ENCODE peak calls at places on chromosomes 4 and X, in ten cellular contexts. C is COLO829; M is cardiac muscle cell; L is H7; Y is Right ventricle myocardium superior; A is germinal center; E is H9; N is NCI-H1105 treated with DMSO at 0.1 percent for 48 hours; V is left ventricle myocardium superior; O is stimulated activated CD8-positive, alpha-beta memory T cell treated with anti-CD3 and anti-CD28 coated beads, Interleukin-7, amount 100 ng/mL, for 1 hour. G is an unnamed sample.

GRCh38 chrX:29434939-29435338 is 780.4 kb upstream of the MAGEB2 start:
- DNase-seq in C (no peak), M (no peak), L (no peak), Y (no peak), A (no peak), E (no peak), N (no peak), V (no peak), O (no peak), G (no peak)

GRCh38 chr4:112895785-112896184 is 153.7 kb upstream of the ANK2 start:
- DNase-seq in C (peak; percentile 42), M (no peak), L (no peak), Y (no peak), A (no peak), E (peak; percentile 53), N (no peak), V (no peak), O (no peak), G (no peak)

GRCh38 chr4:87060957-87061356 is 126.1 kb downstream of the AFF1 start:
- DNase-seq in C (peak; percentile 54), M (no peak), L (no peak), Y (no peak), A (no peak), E (no peak), N (no peak), V (no peak), O (no peak), G (no peak)

GRCh38 chrX:119190736-119191282 is 45.3 kb upstream of the PGRMC1 start:
- DNase-seq in C (no peak), M (no peak), L (no peak), Y (no peak), A (no peak), E (no peak), N (no peak), V (peak; percentile 23), O (no peak), G (no peak)

GRCh38 chr4:48271048-48271452 is 1.4 kb upstream of the TEC start:
- DNase-seq in C (no peak), M (no peak), L (no peak), Y (no peak), A (no peak), E (no peak), N (no peak), V (no peak), O (no peak), G (peak; percentile 61)

GRCh38 chrX:42432552-42432951 is 345.4 kb downstream of the PPP1R2C start:
- DNase-seq in C (no peak), M (no peak), L (no peak), Y (no peak), A (no peak), E (no peak), N (no peak), V (no peak), O (no peak), G (no peak)

GRCh38 chrX:150478496-150479492 is 89.6 kb upstream of the MTM1 start:
- DNase-seq in C (no peak), M (no peak), L (no peak), Y (no peak), A (no peak), E (no peak), N (no peak), V (no peak), O (no peak), G (peak; percentile 8)

GRCh38 chr4:187000281-187000680 is 276.6 kb upstream of the FAT1 start:
- DNase-seq in C (no peak), M (no peak), L (no peak), Y (no peak), A (no peak), E (no peak), N (no peak), V (no peak), O (no peak), G (no peak)

GRCh38 chr4:37631551-37631950 is 54.6 kb downstream of the RELL1 start:
- DNase-seq in C (no peak), M (no peak), L (no peak), Y (peak; percentile 74), A (no peak), E (no peak), N (no peak), V (peak; percentile 70), O (no peak), G (no peak)

GRCh38 chr4:121863787-121864186 is 6.5 kb downstream of the BBS7 start:
- DNase-seq in C (no peak), M (no peak), L (peak; percentile 4), Y (no peak), A (no peak), E (no peak), N (no peak), V (no peak), O (no peak), G (no peak)

GRCh38 chr4:186723207-186724047 is at the start of gene FAT1:
- DNase-seq in C (peak; percentile 65), M (peak; percentile 91), L (peak; percentile 91), Y (peak; percentile 75), A (no peak), E (peak; percentile 56), N (peak; percentile 36), V (peak; percentile 83), O (no peak), G (peak; percentile 32)

GRCh38 chr4:183256756-183257385 is 63.2 kb downstream of the CLDN22 start:
- DNase-seq in C (peak; percentile 68), M (peak; percentile 67), L (peak; percentile 76), Y (peak; percentile 66), A (peak; percentile 33), E (peak; percentile 65), N (no peak), V (peak; percentile 73), O (no peak), G (peak; percentile 36)

GRCh38 chr4:185381794-185382193 is 13.9 kb downstream of the LRP2BP start:
- DNase-seq in C (no peak), M (no peak), L (no peak), Y (no peak), A (no peak), E (no peak), N (no peak), V (no peak), O (no peak), G (no peak)

GRCh38 chr4:84631573-84631972 is 48.6 kb downstream of the CDS1 start:
- DNase-seq in C (no peak), M (no peak), L (no peak), Y (no peak), A (no peak), E (no peak), N (no peak), V (no peak), O (no peak), G (no peak)

GRCh38 chr4:186553717-186554116 is 1.6 kb downstream of the MTNR1A start:
- DNase-seq in C (no peak), M (peak; percentile 39), L (peak; percentile 62), Y (no peak), A (no peak), E (peak; percentile 56), N (no peak), V (no peak), O (no peak), G (no peak)

GRCh38 chr4:47065099-47065498 is 33.7 kb downstream of the GABRB1 start:
- DNase-seq in C (peak; percentile 54), M (no peak), L (no peak), Y (no peak), A (no peak), E (no peak), N (no peak), V (no peak), O (no peak), G (no peak)

GRCh38 chrX:101265869-101266428 is 25.2 kb downstream of the TAF7L start:
- DNase-seq in C (peak; percentile 42), M (no peak), L (no peak), Y (no peak), A (no peak), E (no peak), N (no peak), V (no peak), O (no peak), G (no peak)

GRCh38 chr4:78057600-78058560 is 757 bp downstream of the FRAS1 start:
- DNase-seq in C (no peak), M (peak; percentile 66), L (peak; percentile 38), Y (peak; percentile 69), A (peak; percentile 25), E (no peak), N (peak; percentile 7), V (peak; percentile 61), O (no peak), G (peak; percentile 51)

GRCh38 chrX:72105436-72105835 is 26.3 kb downstream of the RTL5 start:
- DNase-seq in C (no peak), M (no peak), L (no peak), Y (no peak), A (no peak), E (no peak), N (no peak), V (no peak), O (no peak), G (no peak)

GRCh38 chrX:129961180-129962083 is 21.0 kb upstream of the BCORL1 start:
- DNase-seq in C (peak; percentile 40), M (peak; percentile 75), L (peak; percentile 95), Y (peak; percentile 81), A (peak; percentile 78), E (peak; percentile 82), N (peak; percentile 42), V (peak; percentile 71), O (peak; percentile 42), G (peak; percentile 82)

GRCh38 chr4:186192068-186192751 is 843 bp downstream of the CYP4V2 start:
- DNase-seq in C (peak; percentile 75), M (peak; percentile 59), L (peak; percentile 75), Y (no peak), A (peak; percentile 34), E (peak; percentile 59), N (peak; percentile 18), V (no peak), O (no peak), G (peak; percentile 45)